ENCODE peak calls at places on chromosome 2, in nine cellular contexts. B, P, N, C, X, R, J, Z and F are unnamed samples.

GRCh38 chr2:202841090-202841867 is 30.3 kb downstream of the ICA1L start:
- DNase-seq in B (no peak), P (no peak), N (no peak), C (no peak), X (no peak), R (no peak), J (no peak), Z (no peak), F (no peak)

GRCh38 chr2:9842487-9843228 is 616 bp upstream of the TAF1B start:
- DNase-seq in B (no peak), P (no peak), N (no peak), C (no peak), X (no peak), R (no peak), J (no peak), Z (no peak), F (no peak)

GRCh38 chr2:36967236-36967876 is 1.0 kb upstream of the STRN start:
- DNase-seq in B (no peak), P (no peak), N (no peak), C (no peak), X (no peak), R (no peak), J (no peak), Z (no peak), F (no peak)

GRCh38 chr2:192146069-192147006 is 48.4 kb downstream of the TMEFF2 start:
- DNase-seq in B (peak; percentile 55), P (no peak), N (no peak), C (no peak), X (no peak), R (no peak), J (no peak), Z (no peak), F (no peak)

GRCh38 chr2:67259581-67260347 is 137.4 kb upstream of the ETAA1 start:
- DNase-seq in B (peak; percentile 61), P (no peak), N (no peak), C (no peak), X (no peak), R (no peak), J (peak; percentile 66), Z (no peak), F (no peak)

GRCh38 chr2:74707837-74708236 is 53.8 kb downstream of the SEMA4F start:
- DNase-seq in B (no peak), P (no peak), N (no peak), C (no peak), X (no peak), R (no peak), J (no peak), Z (no peak), F (no peak)

GRCh38 chr2:102703748-102704147 is 58.1 kb upstream of the TMEM182 start:
- DNase-seq in B (peak; percentile 28), P (peak; percentile 28), N (no peak), C (no peak), X (no peak), R (no peak), J (no peak), Z (no peak), F (no peak)

GRCh38 chr2:177165731-177166711 is 46.6 kb upstream of the HNRNPA3 start:
- DNase-seq in B (peak; percentile 80), P (no peak), N (no peak), C (no peak), X (no peak), R (no peak), J (no peak), Z (no peak), F (no peak)

GRCh38 chr2:226295123-226295522 is 504.5 kb downstream of the IRS1 start:
- DNase-seq in B (no peak), P (no peak), N (no peak), C (no peak), X (no peak), R (no peak), J (no peak), Z (no peak), F (no peak)

GRCh38 chr2:79554899-79555298 is 42.0 kb downstream of the CTNNA2 start:
- DNase-seq in B (no peak), P (no peak), N (no peak), C (no peak), X (no peak), R (no peak), J (no peak), Z (no peak), F (no peak)

GRCh38 chr2:211879323-211879722 is 659.3 kb downstream of the ERBB4 start:
- DNase-seq in B (peak; percentile 47), P (no peak), N (no peak), C (no peak), X (no peak), R (no peak), J (no peak), Z (no peak), F (no peak)

GRCh38 chr2:159921752-159922404 is 123.9 kb upstream of the CD302 start:
- DNase-seq in B (peak; percentile 77), P (peak; percentile 82), N (peak; percentile 52), C (peak; percentile 61), X (peak; percentile 48), R (peak; percentile 81), J (peak; percentile 91), Z (peak; percentile 57), F (peak; percentile 88)

GRCh38 chr2:239605976-239606375 is 205.2 kb upstream of the HDAC4 start:
- DNase-seq in B (no peak), P (no peak), N (no peak), C (no peak), X (peak; percentile 15), R (no peak), J (no peak), Z (no peak), F (no peak)

GRCh38 chr2:163785162-163785561 is 49.4 kb upstream of the FIGN start:
- DNase-seq in B (no peak), P (no peak), N (no peak), C (no peak), X (no peak), R (no peak), J (no peak), Z (no peak), F (no peak)

GRCh38 chr2:229045671-229046070 is 225.4 kb downstream of the PID1 start:
- DNase-seq in B (no peak), P (no peak), N (no peak), C (no peak), X (no peak), R (no peak), J (no peak), Z (no peak), F (no peak)

GRCh38 chr2:79860233-79861058 is 347.6 kb downstream of the CTNNA2 start:
- DNase-seq in B (no peak), P (peak; percentile 42), N (no peak), C (no peak), X (no peak), R (no peak), J (no peak), Z (no peak), F (no peak)

GRCh38 chr2:46268986-46269385 is 28.2 kb upstream of the EPAS1 start:
- DNase-seq in B (no peak), P (no peak), N (no peak), C (no peak), X (no peak), R (no peak), J (no peak), Z (no peak), F (no peak)

GRCh38 chr2:46776687-46777327 is 138.8 kb downstream of the MCFD2 start:
- DNase-seq in B (peak; percentile 71), P (peak; percentile 51), N (no peak), C (peak; percentile 32), X (no peak), R (no peak), J (no peak), Z (no peak), F (peak; percentile 60)

GRCh38 chr2:74004212-74005182 is 19.8 kb downstream of the TET3 start:
- DNase-seq in B (no peak), P (no peak), N (no peak), C (no peak), X (no peak), R (no peak), J (no peak), Z (no peak), F (no peak)

GRCh38 chr2:223820549-223820948 is 16.8 kb downstream of the AP1S3 start:
- DNase-seq in B (peak; percentile 90), P (no peak), N (no peak), C (no peak), X (no peak), R (no peak), J (no peak), Z (no peak), F (no peak)

GRCh38 chr2:58842501-58843144 is 601.5 kb upstream of the FANCL start:
- DNase-seq in B (no peak), P (no peak), N (no peak), C (no peak), X (no peak), R (no peak), J (no peak), Z (no peak), F (no peak)